ENCODE peak calls at places on chromosome 1, in six cellular contexts. One of them, this sample, is unnamed.

GRCh38 chr1:247531937-247532336 is 4.3 kb downstream of the OR2C3 start:
- ATAC-seq in right cardiac atrium: no peak
- ATAC-seq in stimulated activated naive CD8-positive, alpha-beta T cell treated with anti-CD3 and anti-CD28 coated beads, Interleukin-15, amount 100 ng/mL, for 72 hours: no peak
- ATAC-seq in effector memory CD8-positive, alpha-beta T cell: no peak
- ATAC-seq in upper lobe of left lung: no peak
- ATAC-seq in stimulated activated naive B cell treated with anti-CD40 and anti-IgM and Interleukin-4, amounts not matched to agents 10 μg/mL and 1 μg/mL and 100 μg/mL, for 72 hours: no peak
- ATAC-seq in this sample: no peak

GRCh38 chr1:117541003-117541402 is 64.8 kb upstream of the TENT5C start:
- ATAC-seq in right cardiac atrium: no peak
- ATAC-seq in stimulated activated naive CD8-positive, alpha-beta T cell treated with anti-CD3 and anti-CD28 coated beads, Interleukin-15, amount 100 ng/mL, for 72 hours: peak
- ATAC-seq in effector memory CD8-positive, alpha-beta T cell: no peak
- ATAC-seq in upper lobe of left lung: no peak
- ATAC-seq in stimulated activated naive B cell treated with anti-CD40 and anti-IgM and Interleukin-4, amounts not matched to agents 10 μg/mL and 1 μg/mL and 100 μg/mL, for 72 hours: no peak
- ATAC-seq in this sample: no peak

GRCh38 chr1:110502402-110502801 is 16.6 kb downstream of the KCNA10 start:
- ATAC-seq in right cardiac atrium: no peak
- ATAC-seq in upper lobe of left lung: peak
- ATAC-seq in effector memory CD8-positive, alpha-beta T cell: no peak
- ATAC-seq in stimulated activated naive CD8-positive, alpha-beta T cell treated with anti-CD3 and anti-CD28 coated beads, Interleukin-15, amount 100 ng/mL, for 72 hours: no peak
- ATAC-seq in stimulated activated naive B cell treated with anti-CD40 and anti-IgM and Interleukin-4, amounts not matched to agents 10 μg/mL and 1 μg/mL and 100 μg/mL, for 72 hours: peak
- ATAC-seq in this sample: no peak

GRCh38 chr1:248046536-248046935 is at the start of gene OR2L3:
- ATAC-seq in right cardiac atrium: no peak
- ATAC-seq in stimulated activated naive CD8-positive, alpha-beta T cell treated with anti-CD3 and anti-CD28 coated beads, Interleukin-15, amount 100 ng/mL, for 72 hours: no peak
- ATAC-seq in effector memory CD8-positive, alpha-beta T cell: no peak
- ATAC-seq in upper lobe of left lung: no peak
- ATAC-seq in stimulated activated naive B cell treated with anti-CD40 and anti-IgM and Interleukin-4, amounts not matched to agents 10 μg/mL and 1 μg/mL and 100 μg/mL, for 72 hours: no peak
- ATAC-seq in this sample: no peak

GRCh38 chr1:153057375-153057774 is at the start of gene SPRR2A:
- ATAC-seq in stimulated activated naive B cell treated with anti-CD40 and anti-IgM and Interleukin-4, amounts not matched to agents 10 μg/mL and 1 μg/mL and 100 μg/mL, for 72 hours: no peak
- ATAC-seq in upper lobe of left lung: no peak
- ATAC-seq in stimulated activated naive CD8-positive, alpha-beta T cell treated with anti-CD3 and anti-CD28 coated beads, Interleukin-15, amount 100 ng/mL, for 72 hours: no peak
- ATAC-seq in effector memory CD8-positive, alpha-beta T cell: no peak
- ATAC-seq in right cardiac atrium: no peak
- ATAC-seq in this sample: no peak

GRCh38 chr1:17485280-17485679 is 45.8 kb upstream of the RCC2 start:
- ATAC-seq in stimulated activated naive B cell treated with anti-CD40 and anti-IgM and Interleukin-4, amounts not matched to agents 10 μg/mL and 1 μg/mL and 100 μg/mL, for 72 hours: no peak
- ATAC-seq in right cardiac atrium: no peak
- ATAC-seq in upper lobe of left lung: no peak
- ATAC-seq in stimulated activated naive CD8-positive, alpha-beta T cell treated with anti-CD3 and anti-CD28 coated beads, Interleukin-15, amount 100 ng/mL, for 72 hours: no peak
- ATAC-seq in effector memory CD8-positive, alpha-beta T cell: no peak
- ATAC-seq in this sample: no peak

GRCh38 chr1:174218983-174219382 is 59.7 kb downstream of the RABGAP1L start:
- ATAC-seq in stimulated activated naive B cell treated with anti-CD40 and anti-IgM and Interleukin-4, amounts not matched to agents 10 μg/mL and 1 μg/mL and 100 μg/mL, for 72 hours: peak
- ATAC-seq in right cardiac atrium: no peak
- ATAC-seq in stimulated activated naive CD8-positive, alpha-beta T cell treated with anti-CD3 and anti-CD28 coated beads, Interleukin-15, amount 100 ng/mL, for 72 hours: no peak
- ATAC-seq in upper lobe of left lung: no peak
- ATAC-seq in effector memory CD8-positive, alpha-beta T cell: no peak
- ATAC-seq in this sample: no peak

GRCh38 chr1:193568451-193568985 is 382.1 kb upstream of the B3GALT2 start:
- ATAC-seq in effector memory CD8-positive, alpha-beta T cell: no peak
- ATAC-seq in stimulated activated naive B cell treated with anti-CD40 and anti-IgM and Interleukin-4, amounts not matched to agents 10 μg/mL and 1 μg/mL and 100 μg/mL, for 72 hours: peak
- ATAC-seq in stimulated activated naive CD8-positive, alpha-beta T cell treated with anti-CD3 and anti-CD28 coated beads, Interleukin-15, amount 100 ng/mL, for 72 hours: no peak
- ATAC-seq in upper lobe of left lung: no peak
- ATAC-seq in right cardiac atrium: no peak
- ATAC-seq in this sample: peak

GRCh38 chr1:44014365-44015104 is 16.7 kb downstream of the SLC6A9 start:
- ATAC-seq in stimulated activated naive B cell treated with anti-CD40 and anti-IgM and Interleukin-4, amounts not matched to agents 10 μg/mL and 1 μg/mL and 100 μg/mL, for 72 hours: no peak
- ATAC-seq in right cardiac atrium: no peak
- ATAC-seq in stimulated activated naive CD8-positive, alpha-beta T cell treated with anti-CD3 and anti-CD28 coated beads, Interleukin-15, amount 100 ng/mL, for 72 hours: no peak
- ATAC-seq in upper lobe of left lung: no peak
- ATAC-seq in effector memory CD8-positive, alpha-beta T cell: no peak
- ATAC-seq in this sample: no peak

GRCh38 chr1:17010601-17011438 is 908 bp downstream of the ATP13A2 start:
- ATAC-seq in stimulated activated naive B cell treated with anti-CD40 and anti-IgM and Interleukin-4, amounts not matched to agents 10 μg/mL and 1 μg/mL and 100 μg/mL, for 72 hours: no peak
- ATAC-seq in upper lobe of left lung: peak
- ATAC-seq in stimulated activated naive CD8-positive, alpha-beta T cell treated with anti-CD3 and anti-CD28 coated beads, Interleukin-15, amount 100 ng/mL, for 72 hours: peak
- ATAC-seq in effector memory CD8-positive, alpha-beta T cell: no peak
- ATAC-seq in right cardiac atrium: peak
- ATAC-seq in this sample: peak

GRCh38 chr1:3903141-3904005 is 3.3 kb upstream of the C1orf174 start:
- ATAC-seq in effector memory CD8-positive, alpha-beta T cell: no peak
- ATAC-seq in stimulated activated naive CD8-positive, alpha-beta T cell treated with anti-CD3 and anti-CD28 coated beads, Interleukin-15, amount 100 ng/mL, for 72 hours: no peak
- ATAC-seq in stimulated activated naive B cell treated with anti-CD40 and anti-IgM and Interleukin-4, amounts not matched to agents 10 μg/mL and 1 μg/mL and 100 μg/mL, for 72 hours: no peak
- ATAC-seq in right cardiac atrium: no peak
- ATAC-seq in upper lobe of left lung: no peak
- ATAC-seq in this sample: no peak

GRCh38 chr1:91631718-91632330 is 131.2 kb downstream of the CDC7 start:
- ATAC-seq in stimulated activated naive B cell treated with anti-CD40 and anti-IgM and Interleukin-4, amounts not matched to agents 10 μg/mL and 1 μg/mL and 100 μg/mL, for 72 hours: no peak
- ATAC-seq in right cardiac atrium: no peak
- ATAC-seq in stimulated activated naive CD8-positive, alpha-beta T cell treated with anti-CD3 and anti-CD28 coated beads, Interleukin-15, amount 100 ng/mL, for 72 hours: no peak
- ATAC-seq in upper lobe of left lung: no peak
- ATAC-seq in effector memory CD8-positive, alpha-beta T cell: no peak
- ATAC-seq in this sample: no peak

GRCh38 chr1:44544960-44545359 is 129.3 kb downstream of the TMEM53 start:
- ATAC-seq in effector memory CD8-positive, alpha-beta T cell: no peak
- ATAC-seq in right cardiac atrium: no peak
- ATAC-seq in upper lobe of left lung: no peak
- ATAC-seq in stimulated activated naive CD8-positive, alpha-beta T cell treated with anti-CD3 and anti-CD28 coated beads, Interleukin-15, amount 100 ng/mL, for 72 hours: no peak
- ATAC-seq in stimulated activated naive B cell treated with anti-CD40 and anti-IgM and Interleukin-4, amounts not matched to agents 10 μg/mL and 1 μg/mL and 100 μg/mL, for 72 hours: no peak
- ATAC-seq in this sample: no peak

GRCh38 chr1:205381305-205381704 is 24.6 kb upstream of the KLHDC8A start:
- ATAC-seq in right cardiac atrium: no peak
- ATAC-seq in upper lobe of left lung: no peak
- ATAC-seq in effector memory CD8-positive, alpha-beta T cell: no peak
- ATAC-seq in stimulated activated naive B cell treated with anti-CD40 and anti-IgM and Interleukin-4, amounts not matched to agents 10 μg/mL and 1 μg/mL and 100 μg/mL, for 72 hours: no peak
- ATAC-seq in stimulated activated naive CD8-positive, alpha-beta T cell treated with anti-CD3 and anti-CD28 coated beads, Interleukin-15, amount 100 ng/mL, for 72 hours: no peak
- ATAC-seq in this sample: no peak

GRCh38 chr1:13517193-13517812 is 3.5 kb upstream of the LRRC38 start:
- ATAC-seq in right cardiac atrium: no peak
- ATAC-seq in effector memory CD8-positive, alpha-beta T cell: no peak
- ATAC-seq in stimulated activated naive CD8-positive, alpha-beta T cell treated with anti-CD3 and anti-CD28 coated beads, Interleukin-15, amount 100 ng/mL, for 72 hours: no peak
- ATAC-seq in stimulated activated naive B cell treated with anti-CD40 and anti-IgM and Interleukin-4, amounts not matched to agents 10 μg/mL and 1 μg/mL and 100 μg/mL, for 72 hours: peak
- ATAC-seq in upper lobe of left lung: peak
- ATAC-seq in this sample: no peak

GRCh38 chr1:119747451-119747850 is 21.3 kb downstream of the HMGCS2 start:
- ATAC-seq in stimulated activated naive B cell treated with anti-CD40 and anti-IgM and Interleukin-4, amounts not matched to agents 10 μg/mL and 1 μg/mL and 100 μg/mL, for 72 hours: no peak
- ATAC-seq in upper lobe of left lung: no peak
- ATAC-seq in stimulated activated naive CD8-positive, alpha-beta T cell treated with anti-CD3 and anti-CD28 coated beads, Interleukin-15, amount 100 ng/mL, for 72 hours: no peak
- ATAC-seq in effector memory CD8-positive, alpha-beta T cell: no peak
- ATAC-seq in right cardiac atrium: no peak
- ATAC-seq in this sample: no peak

GRCh38 chr1:43878854-43879253 is 54.7 kb upstream of the ARTN start:
- ATAC-seq in right cardiac atrium: no peak
- ATAC-seq in upper lobe of left lung: no peak
- ATAC-seq in stimulated activated naive B cell treated with anti-CD40 and anti-IgM and Interleukin-4, amounts not matched to agents 10 μg/mL and 1 μg/mL and 100 μg/mL, for 72 hours: no peak
- ATAC-seq in effector memory CD8-positive, alpha-beta T cell: no peak
- ATAC-seq in stimulated activated naive CD8-positive, alpha-beta T cell treated with anti-CD3 and anti-CD28 coated beads, Interleukin-15, amount 100 ng/mL, for 72 hours: peak
- ATAC-seq in this sample: no peak

GRCh38 chr1:225820522-225821120 is 10.7 kb downstream of the EPHX1 start:
- ATAC-seq in upper lobe of left lung: no peak
- ATAC-seq in stimulated activated naive B cell treated with anti-CD40 and anti-IgM and Interleukin-4, amounts not matched to agents 10 μg/mL and 1 μg/mL and 100 μg/mL, for 72 hours: no peak
- ATAC-seq in effector memory CD8-positive, alpha-beta T cell: no peak
- ATAC-seq in stimulated activated naive CD8-positive, alpha-beta T cell treated with anti-CD3 and anti-CD28 coated beads, Interleukin-15, amount 100 ng/mL, for 72 hours: no peak
- ATAC-seq in right cardiac atrium: no peak
- ATAC-seq in this sample: no peak

GRCh38 chr1:18945401-18945849 is 11.1 kb downstream of the IFFO2 start:
- ATAC-seq in stimulated activated naive CD8-positive, alpha-beta T cell treated with anti-CD3 and anti-CD28 coated beads, Interleukin-15, amount 100 ng/mL, for 72 hours: no peak
- ATAC-seq in upper lobe of left lung: no peak
- ATAC-seq in right cardiac atrium: no peak
- ATAC-seq in effector memory CD8-positive, alpha-beta T cell: no peak
- ATAC-seq in stimulated activated naive B cell treated with anti-CD40 and anti-IgM and Interleukin-4, amounts not matched to agents 10 μg/mL and 1 μg/mL and 100 μg/mL, for 72 hours: no peak
- ATAC-seq in this sample: no peak

GRCh38 chr1:76142771-76143540 is 68.4 kb downstream of the ST6GALNAC3 start:
- ATAC-seq in effector memory CD8-positive, alpha-beta T cell: no peak
- ATAC-seq in upper lobe of left lung: no peak
- ATAC-seq in stimulated activated naive B cell treated with anti-CD40 and anti-IgM and Interleukin-4, amounts not matched to agents 10 μg/mL and 1 μg/mL and 100 μg/mL, for 72 hours: no peak
- ATAC-seq in stimulated activated naive CD8-positive, alpha-beta T cell treated with anti-CD3 and anti-CD28 coated beads, Interleukin-15, amount 100 ng/mL, for 72 hours: no peak
- ATAC-seq in right cardiac atrium: no peak
- ATAC-seq in this sample: no peak

This sample was measured in activated T-helper 17 cell treated with anti-CD3 and anti-CD28 coated beads, Interleukin-2, amount 50 U/mL, for 72 hours.